ENCODE peak calls at places on chromosome 16, in ten cellular contexts. B is endothelial cell; L is KG1; S is breast epithelium; V is HAP-1; W is stimulated activated CD8-positive, alpha-beta memory T cell treated with anti-CD3 and anti-CD28 coated beads, Interleukin-15, amount 100 ng/mL, for 48 hours; G is kidney tubule cell; R is AG09309; X is IMR-90; K is left kidney. M is an unnamed sample.
A peak's percentile ranks its signal among the peaks of the same experiment; 100 is the strongest.

GRCh38 chr16:9797306-9797705 is 384.9 kb downstream of the GRIN2A start:
- DNase-seq in B (peak; percentile 12), L (no peak), S (no peak), V (no peak), W (no peak), G (peak; percentile 46), R (peak; percentile 17), X (no peak), K (no peak), M (no peak)

GRCh38 chr16:56409195-56409594 is 16.1 kb downstream of the AMFR start:
- DNase-seq in B (no peak), L (no peak), S (no peak), V (no peak), W (no peak), G (peak; percentile 68), R (peak; percentile 11), X (peak; percentile 47), K (no peak), M (no peak)

GRCh38 chr16:4954714-4955113 is 3.4 kb upstream of the SEC14L5 start:
- DNase-seq in B (no peak), L (no peak), S (no peak), V (no peak), W (no peak), G (no peak), R (no peak), X (peak; percentile 29), K (no peak), M (no peak)

GRCh38 chr16:10343124-10343760 is 42.6 kb upstream of the ATF7IP2 start:
- DNase-seq in B (no peak), L (no peak), S (no peak), V (no peak), W (no peak), G (no peak), R (no peak), X (no peak), K (no peak), M (no peak)

GRCh38 chr16:9300252-9300651 is 208.8 kb downstream of the HAPSTR1 start:
- DNase-seq in B (no peak), L (no peak), S (no peak), V (no peak), W (no peak), G (no peak), R (no peak), X (no peak), K (no peak), M (no peak)

GRCh38 chr16:29825145-29826044 is 5.1 kb downstream of the MVP start:
- DNase-seq in B (no peak), L (no peak), S (no peak), V (no peak), W (no peak), G (peak; percentile 89), R (no peak), X (peak; percentile 90), K (no peak), M (no peak)

GRCh38 chr16:69772560-69773254 is 10.6 kb downstream of the WWP2 start:
- DNase-seq in B (no peak), L (no peak), S (no peak), V (no peak), W (no peak), G (peak; percentile 58), R (no peak), X (no peak), K (no peak), M (no peak)

GRCh38 chr16:1351582-1352362 is at the start of the genes GNPTG and TSR3:
- DNase-seq in B (peak; percentile 83), L (peak; percentile 68), S (peak; percentile 79), V (peak; percentile 83), W (peak; percentile 83), G (peak; percentile 89), R (peak; percentile 69), X (peak; percentile 89), K (peak; percentile 94), M (peak; percentile 80)

GRCh38 chr16:29312835-29313558 is 93.5 kb downstream of the NPIPB11 start:
- DNase-seq in B (no peak), L (no peak), S (no peak), V (no peak), W (no peak), G (no peak), R (no peak), X (no peak), K (peak; percentile 94), M (no peak)

GRCh38 chr16:86609115-86609514 is 30.8 kb downstream of the FOXL1 start:
- DNase-seq in B (no peak), L (no peak), S (no peak), V (no peak), W (no peak), G (peak; percentile 93), R (peak; percentile 83), X (peak; percentile 94), K (no peak), M (no peak)

GRCh38 chr16:11306997-11307638 is 26.0 kb upstream of the PRM1 start:
- DNase-seq in B (no peak), L (no peak), S (no peak), V (no peak), W (no peak), G (peak; percentile 32), R (no peak), X (no peak), K (no peak), M (no peak)

GRCh38 chr16:28067604-28068382 is 4.3 kb upstream of the GSG1L start:
- DNase-seq in B (no peak), L (no peak), S (no peak), V (no peak), W (no peak), G (peak; percentile 29), R (no peak), X (peak; percentile 74), K (no peak), M (no peak)

GRCh38 chr16:11636172-11636721 is 32.0 kb upstream of the SNN start:
- DNase-seq in B (no peak), L (no peak), S (no peak), V (no peak), W (no peak), G (peak; percentile 67), R (no peak), X (no peak), K (peak; percentile 86), M (peak; percentile 66)

GRCh38 chr16:4056161-4057105 is 59.8 kb downstream of the ADCY9 start:
- DNase-seq in B (no peak), L (no peak), S (no peak), V (no peak), W (no peak), G (no peak), R (no peak), X (no peak), K (no peak), M (no peak)

GRCh38 chr16:1362807-1363206 is 11.1 kb downstream of the GNPTG start:
- DNase-seq in B (no peak), L (no peak), S (no peak), V (no peak), W (no peak), G (peak; percentile 15), R (no peak), X (no peak), K (no peak), M (no peak)

GRCh38 chr16:1495281-1496262 is 2.4 kb downstream of the TELO2 start:
- DNase-seq in B (no peak), L (no peak), S (no peak), V (no peak), W (no peak), G (no peak), R (no peak), X (no peak), K (no peak), M (no peak)

GRCh38 chr16:88458773-88459235 is 5.7 kb downstream of the ZFPM1 start:
- DNase-seq in B (no peak), L (no peak), S (no peak), V (no peak), W (no peak), G (no peak), R (no peak), X (no peak), K (no peak), M (no peak)

GRCh38 chr16:28309811-28310311 is 17.5 kb downstream of the SBK1 start:
- DNase-seq in B (no peak), L (no peak), S (no peak), V (no peak), W (peak; percentile 86), G (no peak), R (no peak), X (no peak), K (no peak), M (no peak)

GRCh38 chr16:30977502-30977901 is 7.5 kb upstream of the HSD3B7 start:
- DNase-seq in B (peak; percentile 66), L (no peak), S (no peak), V (peak; percentile 60), W (no peak), G (no peak), R (no peak), X (no peak), K (no peak), M (peak; percentile 73)

GRCh38 chr16:57664662-57665025 is 3.5 kb upstream of the ADGRG3 start:
- DNase-seq in B (no peak), L (no peak), S (no peak), V (no peak), W (no peak), G (no peak), R (no peak), X (no peak), K (peak; percentile 44), M (no peak)

GRCh38 chr16:46929378-46930332 is 43.8 kb downstream of the DNAJA2 start:
- DNase-seq in B (peak; percentile 83), L (no peak), S (peak; percentile 39), V (peak; percentile 83), W (peak; percentile 22), G (peak; percentile 69), R (peak; percentile 4), X (peak; percentile 45), K (peak; percentile 79), M (peak; percentile 84)

GRCh38 chr16:49460786-49461470 is 87.3 kb downstream of the C16orf78 start:
- DNase-seq in B (no peak), L (no peak), S (no peak), V (no peak), W (no peak), G (no peak), R (no peak), X (no peak), K (no peak), M (no peak)

GRCh38 chr16:57253410-57253927 is 8.4 kb downstream of the ARL2BP start:
- DNase-seq in B (no peak), L (no peak), S (no peak), V (no peak), W (no peak), G (peak; percentile 79), R (no peak), X (no peak), K (no peak), M (no peak)

GRCh38 chr16:66408181-66409048 is 18.7 kb upstream of the BEAN1 start:
- DNase-seq in B (peak; percentile 49), L (peak; percentile 24), S (peak; percentile 44), V (no peak), W (no peak), G (peak; percentile 95), R (no peak), X (peak; percentile 88), K (peak; percentile 56), M (no peak)

GRCh38 chr16:31200821-31201510 is 1.6 kb downstream of the PYCARD start:
- DNase-seq in B (no peak), L (peak; percentile 50), S (no peak), V (no peak), W (no peak), G (no peak), R (no peak), X (no peak), K (no peak), M (no peak)

GRCh38 chr16:51880776-51881175 is 666.2 kb downstream of the TOX3 start:
- DNase-seq in B (no peak), L (no peak), S (no peak), V (no peak), W (no peak), G (peak; percentile 59), R (peak; percentile 39), X (peak; percentile 98), K (no peak), M (no peak)

GRCh38 chr16:281660-282249 is 1.2 kb upstream of the PDIA2 start:
- DNase-seq in B (no peak), L (no peak), S (no peak), V (no peak), W (no peak), G (no peak), R (no peak), X (no peak), K (no peak), M (no peak)

GRCh38 chr16:56841659-56842058 is 23.3 kb upstream of the SLC12A3 start:
- DNase-seq in B (no peak), L (no peak), S (no peak), V (no peak), W (no peak), G (no peak), R (no peak), X (no peak), K (no peak), M (no peak)

M was measured in WTC11.